ENCODE peak calls at places on chromosomes 5 and 9, in nine cellular contexts. B is fibroblast of lung, X is GM23338, F is neural progenitor cell, S is A673, D is tibial artery, O is HepG2, L is HL-60, J is Peyer's patch. H is an unnamed sample.

GRCh38 chr9:35517136-35517535 is 27.2 kb downstream of the RUSC2 start:
- DNase-seq in O (peak), B (peak), L (no peak), J (no peak), X (no peak), F (peak), D (no peak), S (no peak), H (no peak)

GRCh38 chr5:83927140-83927733 is 206.6 kb upstream of the HAPLN1 start:
- DNase-seq in X (peak), B (peak), O (peak), J (peak), S (peak), D (peak), L (peak), F (peak), H (peak)

GRCh38 chr5:65034782-65035181 is 266.1 kb downstream of the CWC27 start:
- DNase-seq in X (peak), F (peak), B (no peak), S (no peak), O (no peak), L (no peak), J (peak), D (no peak), H (no peak)

GRCh38 chr9:131480258-131480657 is 22.5 kb upstream of the POMT1 start:
- DNase-seq in F (no peak), L (no peak), B (no peak), S (no peak), X (no peak), J (no peak), D (no peak), O (no peak), H (no peak)

GRCh38 chr9:86684148-86684547 is 263.2 kb downstream of the GAS1 start:
- DNase-seq in B (no peak), L (no peak), J (no peak), S (no peak), X (no peak), O (no peak), F (no peak), D (no peak), H (no peak)

GRCh38 chr5:142756576-142756975 is 13.6 kb upstream of the ARHGAP26 start:
- DNase-seq in L (no peak), B (no peak), D (no peak), S (peak), X (no peak), J (no peak), F (no peak), O (no peak), H (no peak)

GRCh38 chr9:96270236-96270635 is 31.7 kb downstream of the HSD17B3 start:
- DNase-seq in B (no peak), F (no peak), D (no peak), O (no peak), J (no peak), X (no peak), S (peak), L (no peak), H (no peak)

GRCh38 chr9:30172206-30172605 is 2212.2 kb upstream of the ACO1 start:
- DNase-seq in O (no peak), B (no peak), F (no peak), S (no peak), L (no peak), J (no peak), X (no peak), D (no peak), H (no peak)

GRCh38 chr9:130396581-130396980 is 48.2 kb upstream of the ASS1 start:
- DNase-seq in O (no peak), D (no peak), J (no peak), F (no peak), L (no peak), S (no peak), X (no peak), B (no peak), H (no peak)

GRCh38 chr5:157265714-157266285 is at the start of gene CYFIP2:
- DNase-seq in D (peak), B (peak), S (peak), J (peak), L (peak), F (peak), X (peak), O (no peak), H (peak)

GRCh38 chr5:39521945-39522590 is 97.3 kb upstream of the DAB2 start:
- DNase-seq in L (no peak), O (no peak), D (no peak), S (no peak), B (no peak), J (no peak), F (no peak), X (no peak), H (no peak)

GRCh38 chr9:115291841-115292240 is 173.9 kb upstream of the TNC start:
- DNase-seq in O (no peak), S (no peak), B (peak), F (no peak), D (no peak), L (no peak), J (peak), X (no peak), H (no peak)

GRCh38 chr5:137572042-137572695 is 73.0 kb upstream of the SPOCK1 start:
- DNase-seq in F (no peak), B (peak), S (no peak), J (no peak), L (no peak), O (no peak), X (no peak), D (no peak), H (no peak)

GRCh38 chr5:154642499-154643245 is 112.5 kb upstream of the LARP1 start:
- DNase-seq in J (peak), S (peak), X (peak), O (peak), F (peak), D (no peak), B (no peak), L (peak), H (no peak)

GRCh38 chr9:113737414-113738271 is 138.5 kb upstream of the ZNF618 start:
- DNase-seq in S (peak), J (peak), O (peak), D (peak), L (peak), B (peak), X (peak), F (peak), H (no peak)

GRCh38 chr5:89338935-89339334 is 456.0 kb upstream of the MEF2C start:
- DNase-seq in O (no peak), L (no peak), J (no peak), F (no peak), S (peak), B (peak), X (no peak), D (no peak), H (no peak)

GRCh38 chr5:119078870-119079269 is 8.0 kb downstream of the DMXL1 start:
- DNase-seq in J (no peak), D (no peak), L (no peak), B (peak), O (no peak), X (no peak), S (no peak), F (no peak), H (no peak)

GRCh38 chr5:179427032-179427675 is 81.9 kb upstream of the ADAMTS2 start:
- DNase-seq in X (peak), L (no peak), O (no peak), B (no peak), D (no peak), F (no peak), J (no peak), S (no peak), H (no peak)

GRCh38 chr9:85640425-85640824 is 101.3 kb downstream of the AGTPBP1 start:
- DNase-seq in F (no peak), J (no peak), L (no peak), X (no peak), S (no peak), O (no peak), D (no peak), B (no peak), H (no peak)

GRCh38 chr5:135553688-135554462 is 18.1 kb upstream of the NEUROG1 start:
- DNase-seq in J (peak), D (no peak), F (peak), S (peak), O (peak), X (peak), L (no peak), B (peak), H (no peak)

GRCh38 chr5:82100303-82101077 is 128.7 kb downstream of the ATG10 start:
- DNase-seq in B (peak), J (no peak), S (no peak), L (peak), X (peak), O (no peak), D (no peak), F (no peak), H (no peak)

GRCh38 chr9:121698627-121699270 is 47.3 kb downstream of the DAB2IP start:
- DNase-seq in O (no peak), J (no peak), S (peak), B (peak), L (no peak), X (peak), F (peak), D (no peak), H (peak)

GRCh38 chr9:80233102-80233843 is 661.5 kb downstream of the TLE4 start:
- DNase-seq in J (no peak), O (no peak), X (no peak), F (no peak), D (no peak), L (no peak), S (no peak), B (no peak), H (no peak)

GRCh38 chr5:151571270-151572173 is 19.6 kb downstream of the FAT2 start:
- DNase-seq in F (no peak), O (no peak), X (peak), S (no peak), J (peak), B (no peak), L (no peak), D (no peak), H (no peak)

GRCh38 chr9:88530051-88530450 is 4.9 kb upstream of the NXNL2 start:
- DNase-seq in J (no peak), F (no peak), S (no peak), L (no peak), O (peak), D (peak), X (no peak), B (peak), H (no peak)

GRCh38 chr9:101063192-101063591 is 34.7 kb downstream of the PLPPR1 start:
- DNase-seq in B (no peak), L (no peak), F (no peak), S (no peak), J (no peak), O (no peak), D (no peak), X (no peak), H (no peak)
- TF ChIP-seq CTCF in B (no peak), L (no peak), F (no peak), S (no peak), J (no peak), O (no peak), D (no peak), X (no peak), H (no peak)

GRCh38 chr5:139425497-139425896 is 13.8 kb downstream of the DNAJC18 start:
- DNase-seq in L (no peak), O (no peak), J (no peak), B (no peak), X (no peak), D (no peak), F (no peak), S (peak), H (no peak)
- H3K27ac ChIP-seq in L (no peak), O (no peak), J (no peak), B (no peak), X (no peak), D (no peak), F (no peak), S (no peak), H (no peak)

GRCh38 chr5:114450516-114450909 is 88.6 kb downstream of the KCNN2 start:
- DNase-seq in X (no peak), J (no peak), F (peak), B (no peak), S (peak), L (no peak), D (no peak), O (no peak), H (no peak)

GRCh38 chr5:114449836-114450515 is 88.1 kb downstream of the KCNN2 start:
- DNase-seq in L (peak), J (peak), X (peak), F (peak), B (peak), D (peak), S (peak), O (peak), H (peak)

GRCh38 chr5:114448496-114448895 is 86.6 kb downstream of the KCNN2 start:
- DNase-seq in X (peak), L (no peak), J (no peak), F (no peak), D (no peak), S (no peak), B (no peak), O (no peak), H (no peak)

GRCh38 chr5:114447084-114447773 is 85.4 kb downstream of the KCNN2 start:
- DNase-seq in S (peak), D (no peak), X (peak), L (peak), B (no peak), F (peak), O (no peak), J (no peak), H (no peak)
- TF ChIP-seq CTCF in S (no peak), D (no peak), X (peak), L (no peak), B (peak), F (peak), O (no peak), J (peak), H (no peak)

GRCh38 chr5:127012933-127013332 is 17.4 kb downstream of the MARCHF3 start:
- DNase-seq in J (no peak), S (no peak), B (peak), L (no peak), D (no peak), O (no peak), X (no peak), F (no peak), H (no peak)
- H3K27ac ChIP-seq in J (no peak), S (no peak), B (peak), L (no peak), D (no peak), O (no peak), X (no peak), F (no peak), H (no peak)

DNA sequence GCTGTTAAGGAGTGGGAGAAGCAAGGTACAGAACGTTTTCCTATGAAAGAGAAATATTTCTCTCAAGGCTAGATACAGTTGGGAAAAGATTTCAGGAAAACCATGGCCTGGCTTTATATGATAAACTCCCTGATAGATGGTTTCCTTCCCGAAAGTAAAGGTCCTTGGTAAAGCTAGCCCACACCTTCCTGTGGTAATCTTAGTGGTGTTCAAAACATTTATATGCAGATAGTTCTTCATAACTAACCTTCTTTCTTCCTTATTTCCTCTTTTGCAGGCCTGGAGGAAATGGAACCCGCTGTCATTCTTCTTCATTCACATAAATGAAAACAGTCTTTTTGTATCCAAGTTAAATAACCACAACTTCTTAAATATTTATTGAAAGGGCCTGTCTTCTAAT is 474.0 kb upstream of the ACTBL2 start:
- DNase-seq in O (no peak), B (no peak), L (no peak), D (no peak), J (no peak), X (no peak), S (peak), F (no peak), H (no peak)
- TF ChIP-seq CTCF in O (no peak), B (no peak), L (no peak), D (no peak), J (no peak), X (no peak), S (no peak), F (no peak), H (no peak)

GRCh38 chr5:109566361-109566760 is 123.4 kb upstream of the MAN2A1 start:
- DNase-seq in O (no peak), X (no peak), J (no peak), B (no peak), L (no peak), D (no peak), F (no peak), S (no peak), H (no peak)

GRCh38 chr5:109560554-109560953 is 129.2 kb upstream of the MAN2A1 start:
- DNase-seq in F (no peak), X (no peak), L (no peak), J (no peak), D (no peak), O (no peak), B (no peak), S (no peak), H (no peak)

GRCh38 chr5:109563189-109563588 is 126.5 kb upstream of the MAN2A1 start:
- DNase-seq in F (no peak), X (no peak), L (no peak), D (no peak), S (no peak), B (no peak), O (no peak), J (no peak), H (no peak)

GRCh38 chr5:109561447-109561846 is 128.3 kb upstream of the MAN2A1 start:
- DNase-seq in O (no peak), L (no peak), X (no peak), S (no peak), B (no peak), J (no peak), F (no peak), D (no peak), H (no peak)

GRCh38 chr5:109563692-109564091 is 126.0 kb upstream of the MAN2A1 start:
- DNase-seq in D (no peak), L (peak), F (no peak), B (no peak), S (no peak), O (no peak), X (no peak), J (no peak), H (no peak)
- H3K27ac ChIP-seq in D (no peak), L (no peak), F (no peak), B (no peak), S (no peak), O (no peak), X (no peak), J (no peak), H (no peak)

GRCh38 chr9:78273761-78274160 is 23.2 kb upstream of the PSAT1 start:
- DNase-seq in J (no peak), S (no peak), X (no peak), L (no peak), B (peak), F (no peak), D (no peak), O (no peak), H (no peak)
- TF ChIP-seq CTCF in J (no peak), S (no peak), X (no peak), L (no peak), B (no peak), F (no peak), D (no peak), O (no peak), H (no peak)

DNA sequence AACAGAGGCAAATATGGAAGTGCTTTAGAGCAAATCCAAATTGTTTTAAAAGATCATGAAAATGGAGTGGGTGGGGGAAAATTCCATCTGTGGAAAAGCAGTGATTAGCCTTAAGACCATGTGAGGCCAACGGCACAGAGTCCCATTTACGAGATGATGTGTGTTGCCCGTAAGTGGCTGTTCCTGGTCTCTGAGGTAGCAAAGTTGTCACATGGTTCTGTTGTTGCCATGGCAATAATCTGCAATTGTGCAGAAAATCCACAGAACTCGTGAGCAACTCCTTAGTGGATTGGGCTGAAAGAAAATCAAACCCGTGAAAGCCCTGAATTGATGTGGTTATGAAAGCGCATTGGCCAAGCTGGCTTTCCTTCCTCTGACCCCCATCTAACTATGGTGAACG is 614.7 kb downstream of the EBF1 start:
- DNase-seq in X (no peak), B (no peak), D (peak), J (no peak), L (no peak), O (no peak), F (no peak), S (no peak), H (no peak)
- H3K27ac ChIP-seq in X (no peak), B (no peak), D (no peak), J (peak), L (no peak), O (no peak), F (no peak), S (no peak), H (no peak)

DNA sequence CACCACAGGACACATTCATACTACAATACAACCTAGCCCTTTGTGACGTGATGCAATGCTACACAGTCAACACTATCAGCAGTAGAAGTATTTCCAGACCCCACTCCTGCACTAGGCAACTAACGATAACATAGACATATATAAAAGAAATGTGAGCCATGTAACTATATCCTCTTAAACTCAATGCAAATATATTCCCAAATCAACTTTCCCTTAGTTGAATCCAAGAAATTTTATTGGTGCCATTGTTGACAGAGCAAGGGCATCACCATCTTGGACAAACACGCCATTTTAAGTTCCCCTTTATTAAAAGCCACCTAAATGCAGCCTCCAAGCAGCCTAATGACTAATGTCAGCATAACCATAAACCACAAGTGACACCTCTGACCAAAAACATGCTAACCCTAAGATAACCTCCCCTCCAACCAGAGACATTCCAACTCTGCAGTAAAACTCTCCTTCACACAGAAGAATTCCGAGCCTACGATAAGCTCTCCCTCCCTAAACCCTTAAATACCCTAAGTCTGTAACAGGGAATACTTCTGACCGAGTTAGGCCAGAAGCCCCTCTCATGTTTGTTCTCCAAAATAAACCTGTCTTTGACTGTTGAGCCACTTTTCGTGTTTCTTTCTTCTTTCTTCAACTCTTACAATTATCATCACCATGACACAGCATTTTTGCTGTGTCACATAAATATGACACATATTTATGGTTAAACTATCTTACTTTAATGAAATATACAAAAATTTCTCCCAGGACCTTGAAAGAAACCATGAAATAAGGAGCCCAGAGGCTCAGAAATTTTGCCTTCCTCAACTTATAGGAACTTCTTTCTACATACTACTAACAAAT is 1497.8 kb downstream of the EFNA5 start:
- DNase-seq in S (no peak), J (no peak), L (no peak), F (no peak), B (peak), D (no peak), X (no peak), O (no peak), H (no peak)
- TF ChIP-seq CTCF in S (no peak), J (no peak), L (no peak), F (no peak), B (no peak), D (no peak), X (no peak), O (no peak), H (no peak)